ENCODE peak calls at places on chromosomes 7 and 10, in ten cellular contexts. X, V, N, J, H, O, D, Y, U and B are unnamed samples.

GRCh38 chr10:119597405-119598186 is 832 bp upstream of the TIAL1 start:
- DNase-seq in X (no peak), V (no peak), N (no peak), J (no peak), H (no peak), O (no peak), D (no peak), Y (no peak), U (peak), B (no peak)

GRCh38 chr10:118952493-118953295 is 76.8 kb upstream of the NANOS1 start:
- DNase-seq in X (no peak), V (no peak), N (no peak), J (no peak), H (no peak), O (peak), D (no peak), Y (no peak), U (no peak), B (no peak)

GRCh38 chr7:148379693-148380092 is 210.9 kb upstream of the C7orf33 start:
- DNase-seq in X (no peak), V (no peak), N (no peak), J (no peak), H (no peak), O (no peak), D (no peak), Y (no peak), U (no peak), B (no peak)

GRCh38 chr7:139709460-139709859 is 68.3 kb downstream of the HIPK2 start:
- DNase-seq in X (peak), V (peak), N (peak), J (no peak), H (no peak), O (no peak), D (no peak), Y (no peak), U (no peak), B (no peak)

GRCh38 chr10:78549536-78549935 is 515.9 kb downstream of the RPS24 start:
- DNase-seq in X (no peak), V (no peak), N (no peak), J (no peak), H (no peak), O (no peak), D (no peak), Y (no peak), U (no peak), B (no peak)

GRCh38 chr7:56028942-56029630 is 22.2 kb downstream of the PSPH start:
- DNase-seq in X (peak), V (no peak), N (peak), J (no peak), H (no peak), O (no peak), D (no peak), Y (peak), U (no peak), B (no peak)

GRCh38 chr7:28988818-28989595 is 30.9 kb upstream of the TRIL start:
- DNase-seq in X (peak), V (peak), N (peak), J (no peak), H (no peak), O (no peak), D (no peak), Y (no peak), U (no peak), B (no peak)

GRCh38 chr7:26684447-26684846 is 179.9 kb downstream of the SKAP2 start:
- DNase-seq in X (peak), V (no peak), N (no peak), J (no peak), H (no peak), O (no peak), D (no peak), Y (no peak), U (no peak), B (no peak)

GRCh38 chr7:116213361-116214155 is 3.2 kb downstream of the TES start:
- DNase-seq in X (no peak), V (no peak), N (peak), J (no peak), H (no peak), O (no peak), D (no peak), Y (no peak), U (no peak), B (no peak)

DNA sequence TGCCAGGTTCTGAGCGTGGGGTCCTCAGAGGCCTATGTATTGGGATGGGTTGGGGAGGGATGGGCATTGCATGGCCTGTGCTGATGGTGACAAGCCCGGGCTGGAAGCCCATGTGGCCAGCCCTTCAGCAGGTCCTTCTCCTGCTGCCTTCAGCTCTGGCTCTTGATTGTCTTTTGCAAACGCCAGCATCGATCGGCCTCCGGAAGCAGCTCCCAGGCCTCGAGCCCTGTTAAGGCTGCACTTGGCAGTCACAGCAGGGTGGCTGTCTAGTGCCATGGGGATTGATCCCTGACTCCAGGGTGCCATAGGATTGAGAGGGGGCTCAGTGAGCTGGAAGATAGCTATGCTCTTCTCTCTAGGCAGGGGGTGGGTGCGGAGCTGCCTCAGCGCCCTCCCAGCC is 51.4 kb downstream of the CDH23 start:
- DNase-seq in X (no peak), V (no peak), N (no peak), J (no peak), H (no peak), O (no peak), D (no peak), Y (no peak), U (no peak), B (no peak)
- H3K4me3 ChIP-seq in X (no peak), V (no peak), N (no peak), J (no peak), H (no peak), O (no peak), D (no peak), Y (no peak), U (no peak), B (no peak)

DNA sequence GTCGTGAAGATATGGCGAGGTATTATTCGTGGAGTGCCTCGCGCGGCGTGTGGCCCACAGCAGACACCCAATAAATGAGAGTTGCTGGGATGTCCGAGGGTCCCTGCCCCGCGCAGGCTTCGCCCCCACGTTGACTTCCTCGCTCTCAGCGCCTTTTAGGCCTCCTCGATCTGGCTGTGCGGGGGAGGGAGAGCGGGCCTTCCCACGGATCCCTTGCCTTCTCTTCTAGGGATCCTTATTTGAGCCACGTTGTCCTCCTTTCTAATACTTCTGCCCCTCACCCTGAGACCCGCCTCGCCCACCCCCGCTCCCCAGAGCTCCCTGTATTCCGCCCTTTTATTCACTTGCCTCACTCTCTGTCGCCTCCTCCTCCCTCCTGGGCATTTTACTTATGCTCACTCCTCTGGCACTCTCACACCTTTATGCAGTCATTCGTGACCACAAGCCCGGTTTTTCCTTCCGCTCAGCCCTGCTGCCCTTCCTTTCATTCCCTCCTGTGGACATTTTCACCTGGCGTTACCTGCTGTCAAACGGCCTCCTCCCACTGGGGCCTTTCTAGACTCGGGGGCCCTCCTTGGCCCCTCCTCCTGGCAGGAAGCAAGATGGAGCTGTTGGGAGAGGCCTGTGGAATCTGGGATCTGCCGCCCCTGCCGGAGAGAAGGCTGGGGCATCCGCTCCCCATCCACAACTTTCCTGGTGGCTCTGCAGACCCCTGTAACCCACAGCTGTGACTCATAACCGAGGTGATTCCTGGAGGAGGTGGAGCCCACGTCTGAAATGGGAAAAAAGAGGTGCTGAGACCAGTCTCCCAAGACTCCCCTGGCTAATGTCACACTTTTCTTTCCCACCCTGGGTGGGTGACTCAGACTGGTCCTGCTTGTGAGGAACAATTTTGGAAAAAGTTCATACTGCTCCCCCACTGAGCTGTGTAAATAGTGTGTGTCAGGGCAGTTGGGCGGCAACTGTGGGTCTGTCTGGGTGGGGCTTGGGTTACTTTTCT is 1.0 kb downstream of the VCL start:
- DNase-seq in X (peak), V (peak), N (peak), J (peak), H (peak), O (peak), D (peak), Y (peak), U (no peak), B (no peak)
- TF ChIP-seq CTCF in X (peak), V (peak), N (peak), J (no peak), H (peak), O (peak), D (peak), Y (peak), U (no peak), B (peak)

GRCh38 chr7:71363627-71364026 is 231.7 kb downstream of the GALNT17 start:
- DNase-seq in X (no peak), V (no peak), N (no peak), J (no peak), H (no peak), O (no peak), D (no peak), Y (no peak), U (no peak), B (no peak)

GRCh38 chr7:71363223-71363622 is 231.3 kb downstream of the GALNT17 start:
- DNase-seq in X (no peak), V (no peak), N (no peak), J (no peak), H (no peak), O (no peak), D (no peak), Y (no peak), U (no peak), B (no peak)

GRCh38 chr7:71364559-71364958 is 232.6 kb downstream of the GALNT17 start:
- DNase-seq in X (no peak), V (no peak), N (no peak), J (no peak), H (no peak), O (no peak), D (no peak), Y (no peak), U (no peak), B (no peak)

DNA sequence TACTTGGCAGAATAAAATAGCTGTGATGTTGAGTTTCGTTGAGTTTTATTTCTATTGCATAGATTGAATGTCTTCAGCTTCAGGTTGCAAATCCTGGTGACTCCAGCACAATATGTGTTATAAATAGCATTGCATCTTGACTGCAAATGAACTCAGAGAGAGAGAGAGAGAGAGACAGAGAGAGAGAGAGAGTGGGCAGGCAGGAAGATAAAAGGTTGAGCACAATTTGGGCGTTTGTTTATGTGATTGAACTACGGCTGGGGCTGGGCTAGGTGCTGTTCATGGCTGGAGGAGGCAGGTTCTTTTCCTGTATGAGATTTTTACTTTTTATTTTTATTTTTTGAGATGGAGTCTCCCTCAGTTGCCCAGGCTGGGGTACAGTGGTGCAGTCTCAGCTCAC is 229.7 kb downstream of the GALNT17 start:
- DNase-seq in X (no peak), V (no peak), N (no peak), J (no peak), H (no peak), O (no peak), D (no peak), Y (no peak), U (no peak), B (no peak)
- H3K4me3 ChIP-seq in X (no peak), V (no peak), N (no peak), J (no peak), H (no peak), O (no peak), D (no peak), Y (no peak), U (no peak), B (no peak)

GRCh38 chr7:130560972-130561371 is 69.1 kb downstream of the MEST start:
- DNase-seq in X (peak), V (no peak), N (peak), J (no peak), H (no peak), O (no peak), D (no peak), Y (peak), U (peak), B (peak)
- TF ChIP-seq CTCF in X (peak), V (peak), N (peak), J (no peak), H (no peak), O (peak), D (no peak), Y (peak), U (peak), B (peak)